ENCODE peak calls at places on chromosomes 16 and 17, in eight cellular contexts. Q is AG08396; F is activated CD4-positive, alpha-beta T cell treated with anti-CD3 and anti-CD28 coated beads, Interleukin-2, amount 50 U/mL, for 24 hours; I is GM12892; Z is T-helper 1 cell; N is ureter; A is stimulated activated CD8-positive, alpha-beta memory T cell treated with anti-CD3 and anti-CD28 coated beads, Interleukin-4, amount 100 ng/mL, for 24 hours; L is AG08395. C is an unnamed sample.

GRCh38 chr17:41150026-41150425 is 401 bp upstream of the KRTAP4-5 start:
- DNase-seq in I (no peak), F (no peak), A (no peak), Z (no peak), L (no peak), Q (no peak), N (no peak), C (no peak)

GRCh38 chr16:66199189-66199588 is 167.3 kb upstream of the CDH5 start:
- DNase-seq in N (no peak), I (no peak), A (no peak), Z (no peak), Q (peak; percentile 13), F (no peak), L (peak; percentile 36), C (no peak)

GRCh38 chr16:57863434-57864160 is 61.3 kb upstream of the KIFC3 start:
- DNase-seq in Z (no peak), N (peak; percentile 81), L (peak; percentile 86), Q (peak; percentile 72), A (no peak), I (no peak), F (no peak), C (no peak)

GRCh38 chr16:14559809-14560227 is 70.2 kb downstream of the PARN start:
- DNase-seq in I (no peak), Z (no peak), F (no peak), L (no peak), A (no peak), N (no peak), Q (no peak), C (no peak)

GRCh38 chr16:56257260-56257659 is 66.0 kb downstream of the GNAO1 start:
- DNase-seq in L (no peak), N (no peak), Q (no peak), A (no peak), I (no peak), Z (no peak), F (no peak), C (no peak)

GRCh38 chr16:46972971-46973456 is 460 bp downstream of the DNAJA2 start:
- DNase-seq in L (peak; percentile 44), F (no peak), Q (peak; percentile 64), Z (no peak), N (peak; percentile 53), A (no peak), I (peak; percentile 53), C (peak; percentile 47)

GRCh38 chr17:499836-500543 is 147.4 kb upstream of the RPH3AL start:
- DNase-seq in A (no peak), F (no peak), L (no peak), Q (no peak), N (no peak), Z (no peak), I (no peak), C (no peak)

GRCh38 chr17:38469875-38470274 is 41.6 kb downstream of the ARHGAP23 start:
- DNase-seq in L (peak; percentile 60), A (no peak), N (no peak), I (no peak), Z (no peak), F (no peak), Q (no peak), C (no peak)

GRCh38 chr16:12462690-12463646 is 340.7 kb downstream of the CPPED1 start:
- DNase-seq in L (peak; percentile 47), Q (no peak), I (no peak), F (no peak), Z (no peak), N (no peak), A (no peak), C (peak; percentile 17)

GRCh38 chr17:71666047-71666446 is 454.8 kb upstream of the SOX9 start:
- DNase-seq in Q (no peak), I (no peak), N (no peak), L (no peak), Z (no peak), F (no peak), A (no peak), C (no peak)

GRCh38 chr17:42642377-42642776 is 16.7 kb upstream of the TUBG2 start:
- DNase-seq in N (no peak), Q (no peak), A (no peak), L (no peak), Z (no peak), I (no peak), F (no peak), C (no peak)

GRCh38 chr16:17474037-17474436 is 3.3 kb upstream of the XYLT1 start:
- DNase-seq in I (no peak), L (no peak), A (no peak), Z (no peak), F (no peak), N (no peak), Q (no peak), C (no peak)

GRCh38 chr17:50173335-50173941 is 7.6 kb downstream of the SGCA start:
- DNase-seq in I (no peak), A (no peak), Z (no peak), F (no peak), N (no peak), Q (peak; percentile 88), L (peak; percentile 86), C (no peak)

GRCh38 chr16:16004314-16004749 is 54.9 kb downstream of the ABCC1 start:
- DNase-seq in Z (no peak), A (no peak), L (peak; percentile 62), Q (peak; percentile 67), N (no peak), F (no peak), I (no peak), C (no peak)

C was measured in 8988T.